ENCODE peak calls at places on chromosomes 7 and 10, in five cellular contexts. K is NCI-H460, M is adrenal gland, J is WERI-Rb-1, B is osteocyte. S is an unnamed sample.

GRCh38 chr10:46328853-46329689 is 42.3 kb downstream of the ANTXRL start:
- DNase-seq in J (no peak), B (no peak), K (no peak), M (no peak), S (no peak)

GRCh38 chr10:18886102-18886501 is 162.5 kb upstream of the MALRD1 start:
- DNase-seq in M (no peak), K (no peak), B (no peak), J (no peak), S (no peak)

GRCh38 chr10:36129051-36129450 is 487.0 kb upstream of the FZD8 start:
- DNase-seq in B (no peak), J (no peak), K (no peak), M (no peak), S (no peak)

GRCh38 chr10:52566471-52567246 is 205.9 kb downstream of the MBL2 start:
- DNase-seq in B (no peak), M (no peak), J (no peak), K (peak), S (no peak)

GRCh38 chr7:131538791-131539179 is 17.6 kb downstream of the PODXL start:
- DNase-seq in M (no peak), K (no peak), B (no peak), J (peak), S (peak)

GRCh38 chr7:131726680-131727079 is 170.3 kb upstream of the PODXL start:
- DNase-seq in J (no peak), M (peak), B (peak), K (no peak), S (no peak)

GRCh38 chr7:75957021-75957736 is 37.2 kb downstream of the TMEM120A start:
- DNase-seq in J (no peak), K (no peak), M (no peak), B (no peak), S (no peak)

GRCh38 chr7:875476-876076 is 778 bp upstream of the GET4 start:
- DNase-seq in J (no peak), K (no peak), B (no peak), M (no peak), S (peak)

GRCh38 chr7:68470836-68471235 is 1127.4 kb upstream of the AUTS2 start:
- DNase-seq in K (no peak), M (no peak), B (no peak), J (no peak), S (peak)

GRCh38 chr10:27297848-27298524 is 57.4 kb upstream of the ACBD5 start:
- DNase-seq in K (no peak), M (no peak), J (no peak), B (no peak), S (no peak)

GRCh38 chr10:101021692-101022251 is 9.2 kb downstream of the PDZD7 start:
- DNase-seq in K (no peak), B (peak), M (no peak), J (no peak), S (no peak)

GRCh38 chr10:111108441-111108840 is 31.6 kb downstream of the ADRA2A start:
- DNase-seq in K (no peak), M (no peak), J (no peak), B (no peak), S (no peak)

GRCh38 chr10:125146791-125147604 is 13.4 kb downstream of the CTBP2 start:
- DNase-seq in K (peak), M (no peak), B (no peak), J (no peak), S (peak)

GRCh38 chr10:92087750-92088395 is 164.3 kb downstream of the BTAF1 start:
- DNase-seq in J (peak), B (peak), K (peak), M (peak), S (peak)

GRCh38 chr10:132185601-132186487 is 904 bp upstream of the DPYSL4 start:
- DNase-seq in K (no peak), J (no peak), M (peak), B (no peak), S (peak)

GRCh38 chr7:17682586-17682985 is 257.7 kb downstream of the SNX13 start:
- DNase-seq in B (no peak), M (no peak), K (no peak), J (no peak), S (no peak)

GRCh38 chr7:71236488-71237179 is 104.7 kb downstream of the GALNT17 start:
- DNase-seq in J (no peak), B (no peak), M (peak), K (no peak), S (no peak)

GRCh38 chr7:64999165-65000004 is 7.1 kb downstream of the ERV3-1 start:
- DNase-seq in J (no peak), B (peak), M (peak), K (no peak), S (peak)

GRCh38 chr10:66625709-66626590 is 299.9 kb upstream of the LRRTM3 start:
- DNase-seq in J (no peak), M (no peak), K (no peak), B (no peak), S (no peak)

GRCh38 chr10:114638874-114639625 is 19.0 kb downstream of the ABLIM1 start:
- DNase-seq in J (no peak), K (no peak), M (no peak), B (no peak), S (no peak)

GRCh38 chr7:135508853-135509588 is 881 bp downstream of the CNOT4 start:
- DNase-seq in M (peak), J (peak), K (peak), B (peak), S (peak)

S was measured in pancreas.